ENCODE peak calls at places on chromosomes 11 and 22, in five cellular contexts. One of them, this sample, is unnamed.

GRCh38 chr11:18772211-18772610 is 19.4 kb downstream of the PTPN5 start:
- DNase-seq in HL-60: no peak
- DNase-seq in K562: no peak
- DNase-seq in stomach: no peak
- DNase-seq in prostate gland: no peak
- DNase-seq in this sample: no peak

GRCh38 chr22:25016311-25016710 is 63.8 kb downstream of the KIAA1671 start:
- DNase-seq in stomach: no peak
- DNase-seq in K562: no peak
- DNase-seq in prostate gland: no peak
- DNase-seq in HL-60: no peak
- DNase-seq in this sample: no peak

GRCh38 chr11:108788565-108789199 is 123.8 kb downstream of the DDX10 start:
- DNase-seq in K562: no peak
- DNase-seq in HL-60: no peak
- DNase-seq in prostate gland: no peak
- DNase-seq in stomach: no peak
- DNase-seq in this sample: no peak

GRCh38 chr11:84390441-84391078 is 1104.4 kb upstream of the CCDC90B start:
- DNase-seq in prostate gland: no peak
- DNase-seq in stomach: no peak
- DNase-seq in K562: no peak
- DNase-seq in HL-60: no peak
- DNase-seq in this sample: no peak

GRCh38 chr11:10407749-10408472 is 47.2 kb upstream of the AMPD3 start:
- DNase-seq in stomach: no peak
- DNase-seq in K562: no peak
- DNase-seq in HL-60: no peak
- DNase-seq in prostate gland: no peak
- DNase-seq in this sample: no peak

GRCh38 chr22:34015642-34016041 is 95.4 kb upstream of the LARGE1 start:
- DNase-seq in HL-60: no peak
- DNase-seq in K562: no peak
- DNase-seq in prostate gland: no peak
- DNase-seq in stomach: no peak
- DNase-seq in this sample: no peak

GRCh38 chr11:114179234-114179941 is 116.8 kb upstream of the NNMT start:
- DNase-seq in stomach: peak
- DNase-seq in K562: no peak
- DNase-seq in HL-60: no peak
- DNase-seq in prostate gland: peak
- DNase-seq in this sample: peak

GRCh38 chr22:23499845-23500500 is 80.1 kb downstream of the IGLL1 start:
- DNase-seq in prostate gland: no peak
- DNase-seq in stomach: no peak
- DNase-seq in K562: no peak
- DNase-seq in HL-60: no peak
- DNase-seq in this sample: peak

GRCh38 chr11:12123177-12123576 is 12.8 kb downstream of the MICAL2 start:
- DNase-seq in prostate gland: no peak
- DNase-seq in HL-60: no peak
- DNase-seq in K562: no peak
- DNase-seq in stomach: no peak
- DNase-seq in this sample: no peak

GRCh38 chr11:110829873-110830272 is 117.6 kb upstream of the ARHGAP20 start:
- DNase-seq in prostate gland: no peak
- DNase-seq in stomach: no peak
- DNase-seq in HL-60: no peak
- DNase-seq in K562: no peak
- DNase-seq in this sample: no peak

GRCh38 chr11:27663294-27663693 is 37.0 kb downstream of the BDNF start:
- DNase-seq in HL-60: no peak
- DNase-seq in stomach: no peak
- DNase-seq in prostate gland: no peak
- DNase-seq in K562: no peak
- DNase-seq in this sample: no peak

DNA sequence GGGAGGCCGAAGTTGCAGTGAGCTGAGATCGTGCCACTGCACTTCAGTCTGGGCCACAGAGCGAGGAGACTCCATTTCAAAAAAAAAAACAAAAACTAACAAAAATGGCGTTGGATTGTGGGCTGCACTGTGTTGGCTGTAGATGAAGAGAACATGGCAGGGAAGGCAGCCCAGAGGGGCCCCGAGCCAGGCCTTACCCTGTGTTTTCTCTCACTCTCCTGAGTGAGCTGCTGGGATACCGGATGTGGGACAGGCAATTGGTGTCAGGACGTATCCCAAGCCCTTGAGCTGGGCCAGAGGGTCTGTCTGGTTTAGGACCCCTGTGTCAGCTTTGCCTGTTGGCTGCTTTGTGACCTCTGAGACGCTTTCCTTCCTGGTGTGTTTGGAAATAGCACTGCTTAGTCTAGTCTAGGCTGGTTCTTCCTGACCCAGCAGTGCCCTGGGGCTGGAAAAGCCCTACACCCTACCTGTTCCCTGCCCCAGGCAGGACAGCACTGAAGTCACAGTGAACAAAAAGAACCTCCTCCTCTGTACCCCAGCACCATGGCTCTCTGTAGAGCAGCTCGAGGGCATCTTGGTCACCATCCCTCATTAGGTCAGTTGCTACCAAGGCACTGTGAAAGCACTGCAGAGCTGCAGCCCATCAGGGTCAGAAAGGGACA is 17.8 kb downstream of the CHADL start:
- DNase-seq in stomach: no peak
- DNase-seq in K562: no peak
- DNase-seq in prostate gland: no peak
- DNase-seq in HL-60: no peak
- DNase-seq in this sample: no peak
- TF ChIP-seq CTCF in stomach: no peak
- TF ChIP-seq CTCF in K562: no peak
- TF ChIP-seq CTCF in prostate gland: no peak
- TF ChIP-seq CTCF in HL-60: no peak
- TF ChIP-seq CTCF in this sample: no peak

DNA sequence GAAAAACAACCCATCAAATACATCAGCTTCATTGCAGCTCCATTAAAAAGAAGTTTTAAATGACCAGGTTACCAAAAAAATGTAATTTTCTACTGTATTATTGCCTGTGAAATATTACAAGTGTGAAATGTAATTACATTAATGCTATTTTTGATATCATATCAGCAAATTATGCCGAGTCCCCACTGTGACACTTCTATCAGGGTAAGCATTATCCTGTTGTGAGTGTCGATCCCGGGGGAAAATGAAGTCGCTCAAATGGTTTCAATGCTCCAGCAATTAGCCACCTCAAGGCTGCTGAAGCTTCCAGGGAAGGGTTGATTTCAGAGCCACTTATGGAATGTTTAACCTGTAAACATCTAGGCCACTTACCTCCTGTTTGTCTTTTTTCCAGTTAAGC is 70.4 kb downstream of the RCN1 start:
- DNase-seq in K562: no peak
- DNase-seq in HL-60: no peak
- DNase-seq in prostate gland: no peak
- DNase-seq in stomach: no peak
- DNase-seq in this sample: no peak
- TF ChIP-seq POLR2AphosphoS5 in K562: no peak
- TF ChIP-seq POLR2AphosphoS5 in HL-60: no peak
- TF ChIP-seq POLR2AphosphoS5 in prostate gland: no peak
- TF ChIP-seq POLR2AphosphoS5 in stomach: no peak
- TF ChIP-seq POLR2AphosphoS5 in this sample: no peak

GRCh38 chr11:117986981-117987495 is 844 bp downstream of the IL10RA start:
- DNase-seq in prostate gland: no peak
- DNase-seq in stomach: no peak
- DNase-seq in HL-60: peak
- DNase-seq in K562: no peak
- DNase-seq in this sample: no peak

GRCh38 chr11:117992136-117992535 is 5.9 kb downstream of the IL10RA start:
- DNase-seq in K562: no peak
- DNase-seq in stomach: no peak
- DNase-seq in HL-60: no peak
- DNase-seq in prostate gland: no peak
- DNase-seq in this sample: no peak

GRCh38 chr11:117992620-117993019 is 6.4 kb downstream of the IL10RA start:
- DNase-seq in stomach: no peak
- DNase-seq in HL-60: no peak
- DNase-seq in prostate gland: no peak
- DNase-seq in K562: no peak
- DNase-seq in this sample: no peak

GRCh38 chr11:117985953-117986887 is at the start of gene IL10RA:
- DNase-seq in stomach: peak
- DNase-seq in prostate gland: peak
- DNase-seq in HL-60: peak
- DNase-seq in K562: peak
- DNase-seq in this sample: peak

DNA sequence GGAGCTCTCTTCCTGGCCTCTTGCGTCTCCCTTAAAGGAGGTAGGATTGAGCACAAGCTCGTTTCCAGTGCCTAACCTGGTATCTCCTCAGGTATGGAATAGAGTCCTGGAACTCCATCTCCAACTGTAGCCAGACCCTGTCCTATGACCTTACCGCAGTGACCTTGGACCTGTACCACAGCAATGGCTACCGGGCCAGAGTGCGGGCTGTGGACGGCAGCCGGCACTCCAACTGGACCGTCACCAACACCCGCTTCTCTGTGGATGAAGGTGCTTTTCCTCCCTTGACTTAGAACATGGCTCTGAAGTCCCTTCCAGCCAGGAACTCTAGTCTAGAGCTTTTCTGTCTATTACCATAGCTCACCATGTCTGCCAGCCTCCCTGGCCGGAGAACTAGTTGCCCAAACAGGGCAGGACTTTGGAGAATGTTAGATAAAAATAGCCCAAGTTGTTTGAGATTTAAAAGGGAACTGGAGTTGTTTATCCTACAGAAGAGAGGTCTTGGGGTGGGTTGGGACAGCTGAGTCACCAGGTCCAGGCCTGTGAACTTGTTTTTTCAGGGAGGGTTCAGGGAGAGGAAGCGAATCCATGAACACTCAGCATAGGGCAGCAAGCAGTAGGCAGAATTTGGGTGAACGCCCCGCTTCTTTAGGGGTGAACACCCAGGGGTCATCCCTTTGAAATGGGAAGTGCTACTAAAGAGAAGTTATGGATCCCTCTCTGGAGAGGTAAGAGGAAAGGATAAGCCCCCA is 3.3 kb downstream of the IL10RA start:
- DNase-seq in prostate gland: no peak
- DNase-seq in K562: no peak
- DNase-seq in HL-60: no peak
- DNase-seq in stomach: no peak
- DNase-seq in this sample: peak
- H3K27ac ChIP-seq in prostate gland: no peak
- H3K27ac ChIP-seq in K562: no peak
- H3K27ac ChIP-seq in HL-60: no peak
- H3K27ac ChIP-seq in stomach: no peak
- H3K27ac ChIP-seq in this sample: peak

GRCh38 chr11:67644042-67644441 is 4.5 kb upstream of the TBX10 start:
- DNase-seq in K562: no peak
- DNase-seq in HL-60: no peak
- DNase-seq in stomach: no peak
- DNase-seq in prostate gland: no peak
- DNase-seq in this sample: no peak
- TF ChIP-seq CTCF in K562: peak
- TF ChIP-seq CTCF in HL-60: peak
- TF ChIP-seq CTCF in stomach: no peak
- TF ChIP-seq CTCF in prostate gland: no peak
- TF ChIP-seq CTCF in this sample: no peak

DNA sequence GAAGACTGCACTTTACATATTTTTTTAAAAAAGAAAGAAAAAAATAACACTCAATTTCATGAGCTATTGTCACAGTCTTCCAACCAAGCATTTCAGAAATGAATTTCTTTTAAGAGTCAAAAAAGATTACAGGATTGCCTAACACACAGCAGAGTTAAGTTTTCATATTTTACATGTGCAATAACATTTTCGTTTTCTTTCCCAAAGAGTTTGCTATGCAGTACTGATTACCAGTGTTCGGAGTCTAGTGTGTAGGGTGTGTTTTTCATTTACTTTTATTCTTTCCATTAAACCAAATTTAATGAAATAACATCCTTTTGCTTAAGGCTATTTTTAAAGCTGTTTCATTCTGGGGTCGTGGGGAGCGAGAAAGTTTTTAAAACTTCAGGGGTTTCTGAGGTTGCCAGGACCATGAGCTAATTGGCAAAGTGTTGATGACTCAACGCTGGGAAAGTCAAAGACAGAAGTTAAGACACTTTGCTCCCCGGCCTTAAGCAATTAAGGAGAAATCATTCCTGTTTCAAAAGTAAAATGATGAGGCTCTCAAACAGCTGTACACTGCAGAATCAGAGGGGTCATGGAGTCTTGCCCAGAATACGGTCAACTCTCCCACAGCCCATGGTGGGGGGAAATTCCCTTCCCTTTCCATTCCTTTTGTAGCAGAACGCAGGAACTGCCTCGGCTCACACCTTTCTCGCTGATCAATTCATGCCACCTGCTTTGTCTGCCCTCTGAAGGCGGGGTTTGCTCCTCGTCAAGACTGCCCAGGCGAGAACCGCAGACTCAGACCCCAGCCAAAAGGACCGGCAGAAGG is 53.0 kb downstream of the MN1 start:
- DNase-seq in HL-60: no peak
- DNase-seq in K562: no peak
- DNase-seq in prostate gland: no peak
- DNase-seq in stomach: no peak
- DNase-seq in this sample: peak
- TF ChIP-seq POLR2AphosphoS5 in HL-60: no peak
- TF ChIP-seq POLR2AphosphoS5 in K562: no peak
- TF ChIP-seq POLR2AphosphoS5 in prostate gland: no peak
- TF ChIP-seq POLR2AphosphoS5 in stomach: no peak
- TF ChIP-seq POLR2AphosphoS5 in this sample: peak

DNA sequence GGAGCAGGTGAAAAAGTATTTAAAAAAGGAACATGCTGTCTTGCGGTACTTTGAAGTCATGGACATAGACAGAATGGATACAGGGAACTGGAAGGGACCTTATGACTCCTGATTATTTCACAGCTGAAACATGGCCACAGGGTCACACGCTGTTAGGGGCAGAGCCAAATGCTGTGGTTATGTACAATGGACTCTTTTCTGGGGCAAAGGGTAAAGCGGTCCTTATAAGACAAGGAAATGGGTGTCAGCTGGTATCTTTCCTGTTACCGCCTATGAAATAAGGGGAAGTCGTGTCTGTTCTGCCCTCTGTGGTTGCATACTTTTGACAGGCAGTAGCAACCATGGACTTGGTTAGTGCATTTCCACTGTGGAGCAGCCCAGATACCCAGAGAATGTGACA is 12.8 kb upstream of the ST14 start:
- DNase-seq in HL-60: peak
- DNase-seq in stomach: no peak
- DNase-seq in prostate gland: no peak
- DNase-seq in K562: no peak
- DNase-seq in this sample: no peak
- H3K27ac ChIP-seq in HL-60: peak
- H3K27ac ChIP-seq in stomach: peak
- H3K27ac ChIP-seq in prostate gland: no peak
- H3K27ac ChIP-seq in K562: no peak
- H3K27ac ChIP-seq in this sample: peak

DNA sequence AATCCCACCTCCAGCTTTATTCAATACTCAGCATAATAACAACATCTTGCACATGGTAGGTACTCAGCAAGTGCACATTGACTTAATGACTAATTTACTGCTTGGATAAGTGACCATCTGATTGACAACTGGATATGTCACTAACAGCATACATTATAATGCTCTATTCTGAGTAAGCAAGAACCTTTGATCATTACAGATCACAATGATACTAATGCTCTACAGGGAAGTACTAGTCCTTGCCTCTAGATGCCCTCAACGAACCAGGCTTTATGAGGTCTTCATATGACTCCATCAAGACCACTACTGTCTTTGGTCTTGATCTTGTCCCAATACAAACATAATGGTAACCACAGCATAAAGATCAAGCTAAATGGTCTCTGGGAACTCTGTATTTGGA is 167.6 kb upstream of the MTMR2 start:
- DNase-seq in HL-60: peak
- DNase-seq in K562: no peak
- DNase-seq in stomach: no peak
- DNase-seq in prostate gland: no peak
- DNase-seq in this sample: no peak
- TF ChIP-seq CTCF in HL-60: no peak
- TF ChIP-seq CTCF in K562: peak
- TF ChIP-seq CTCF in stomach: no peak
- TF ChIP-seq CTCF in prostate gland: no peak
- TF ChIP-seq CTCF in this sample: no peak

This sample was measured in sigmoid colon.